ENCODE peak calls at places on chromosomes 13 and 19, in eight cellular contexts. One of them, this sample, is unnamed.

GRCh38 chr19:45615795-45616708 is 14.0 kb upstream of the GPR4 start:
- DNase-seq in cardiac fibroblast: peak; percentile 90
- DNase-seq in HFFc6: peak; percentile 76
- DNase-seq in RWPE1: peak; percentile 94
- DNase-seq in epithelial cell of proximal tubule: no peak
- DNase-seq in choroid plexus epithelial cell: peak; percentile 95
- DNase-seq in IMR-90: peak; percentile 80
- DNase-seq in body of pancreas: peak; percentile 96
- DNase-seq in this sample: no peak

GRCh38 chr19:47511681-47512080 is 3.2 kb downstream of the NAPA start:
- DNase-seq in cardiac fibroblast: peak; percentile 52
- DNase-seq in HFFc6: peak; percentile 12
- DNase-seq in RWPE1: no peak
- DNase-seq in epithelial cell of proximal tubule: no peak
- DNase-seq in choroid plexus epithelial cell: peak; percentile 61
- DNase-seq in IMR-90: peak; percentile 61
- DNase-seq in body of pancreas: peak; percentile 36
- DNase-seq in this sample: no peak

GRCh38 chr19:50417138-50417849 is 1.4 kb upstream of the SPIB start:
- DNase-seq in cardiac fibroblast: no peak
- DNase-seq in HFFc6: no peak
- DNase-seq in RWPE1: no peak
- DNase-seq in epithelial cell of proximal tubule: no peak
- DNase-seq in choroid plexus epithelial cell: no peak
- DNase-seq in IMR-90: no peak
- DNase-seq in body of pancreas: peak; percentile 74
- DNase-seq in this sample: no peak

GRCh38 chr13:32021785-32022184 is 9.8 kb upstream of the FRY start:
- DNase-seq in cardiac fibroblast: no peak
- DNase-seq in HFFc6: no peak
- DNase-seq in RWPE1: no peak
- DNase-seq in epithelial cell of proximal tubule: no peak
- DNase-seq in choroid plexus epithelial cell: no peak
- DNase-seq in IMR-90: no peak
- DNase-seq in body of pancreas: no peak
- DNase-seq in this sample: no peak

GRCh38 chr13:100392709-100393630 is 195.6 kb downstream of the GGACT start:
- DNase-seq in cardiac fibroblast: peak; percentile 99
- DNase-seq in HFFc6: peak; percentile 98
- DNase-seq in RWPE1: peak; percentile 90
- DNase-seq in epithelial cell of proximal tubule: peak; percentile 97
- DNase-seq in choroid plexus epithelial cell: peak; percentile 100
- DNase-seq in IMR-90: peak; percentile 100
- DNase-seq in body of pancreas: peak; percentile 81
- DNase-seq in this sample: peak; percentile 98

GRCh38 chr19:38210458-38210987 is 13.5 kb downstream of the DPF1 start:
- DNase-seq in cardiac fibroblast: no peak
- DNase-seq in HFFc6: no peak
- DNase-seq in RWPE1: no peak
- DNase-seq in epithelial cell of proximal tubule: no peak
- DNase-seq in choroid plexus epithelial cell: peak; percentile 23
- DNase-seq in IMR-90: peak; percentile 28
- DNase-seq in body of pancreas: peak; percentile 37
- DNase-seq in this sample: no peak

GRCh38 chr13:38900188-38900587 is 90.4 kb downstream of the STOML3 start:
- DNase-seq in cardiac fibroblast: no peak
- DNase-seq in HFFc6: no peak
- DNase-seq in RWPE1: no peak
- DNase-seq in epithelial cell of proximal tubule: no peak
- DNase-seq in choroid plexus epithelial cell: peak; percentile 13
- DNase-seq in IMR-90: no peak
- DNase-seq in body of pancreas: no peak
- DNase-seq in this sample: no peak

GRCh38 chr19:18762125-18763023 is 28.7 kb downstream of the COMP start:
- DNase-seq in cardiac fibroblast: peak; percentile 18
- DNase-seq in HFFc6: no peak
- DNase-seq in RWPE1: peak; percentile 90
- DNase-seq in epithelial cell of proximal tubule: no peak
- DNase-seq in choroid plexus epithelial cell: peak; percentile 57
- DNase-seq in IMR-90: no peak
- DNase-seq in body of pancreas: peak; percentile 98
- DNase-seq in this sample: no peak

GRCh38 chr19:46859637-46860124 is 1.1 kb upstream of the ARHGAP35 start:
- DNase-seq in cardiac fibroblast: peak; percentile 91
- DNase-seq in HFFc6: peak; percentile 70
- DNase-seq in RWPE1: no peak
- DNase-seq in epithelial cell of proximal tubule: no peak
- DNase-seq in choroid plexus epithelial cell: peak; percentile 87
- DNase-seq in IMR-90: peak; percentile 55
- DNase-seq in body of pancreas: peak; percentile 69
- DNase-seq in this sample: no peak

GRCh38 chr13:88544836-88545235 is 873.7 kb downstream of the SLITRK5 start:
- DNase-seq in cardiac fibroblast: no peak
- DNase-seq in HFFc6: no peak
- DNase-seq in RWPE1: no peak
- DNase-seq in epithelial cell of proximal tubule: no peak
- DNase-seq in choroid plexus epithelial cell: no peak
- DNase-seq in IMR-90: no peak
- DNase-seq in body of pancreas: no peak
- DNase-seq in this sample: no peak

DNA sequence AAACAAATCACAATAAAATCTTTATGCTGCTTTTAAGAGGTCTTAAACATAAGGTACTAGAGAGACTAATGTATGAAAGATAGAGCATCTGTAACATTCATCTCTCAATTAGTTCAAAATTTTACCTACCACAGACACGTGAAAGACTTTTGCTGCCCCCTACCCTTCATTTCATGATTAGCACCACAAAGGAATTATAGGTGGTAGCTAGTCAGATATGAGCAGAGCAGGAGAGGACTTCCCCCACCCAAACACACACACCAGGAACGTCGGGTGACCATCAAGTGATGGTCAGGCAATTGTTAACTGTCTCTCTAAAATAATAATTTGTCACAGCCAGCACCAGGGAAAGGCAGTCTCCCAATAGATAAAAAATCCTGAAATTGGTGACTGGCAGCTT is 1531.7 kb upstream of the SPRY2 start:
- DNase-seq in cardiac fibroblast: no peak
- DNase-seq in HFFc6: no peak
- DNase-seq in RWPE1: no peak
- DNase-seq in epithelial cell of proximal tubule: no peak
- DNase-seq in choroid plexus epithelial cell: peak; percentile 36
- DNase-seq in IMR-90: no peak
- DNase-seq in body of pancreas: peak; percentile 23
- DNase-seq in this sample: no peak
- TF ChIP-seq CTCF in cardiac fibroblast: no peak
- TF ChIP-seq CTCF in HFFc6: no peak
- TF ChIP-seq CTCF in RWPE1: peak; percentile 15
- TF ChIP-seq CTCF in epithelial cell of proximal tubule: peak; percentile 77
- TF ChIP-seq CTCF in choroid plexus epithelial cell: peak; percentile 44
- TF ChIP-seq CTCF in IMR-90: no peak
- TF ChIP-seq CTCF in body of pancreas: peak; percentile 7
- TF ChIP-seq CTCF in this sample: no peak

DNA sequence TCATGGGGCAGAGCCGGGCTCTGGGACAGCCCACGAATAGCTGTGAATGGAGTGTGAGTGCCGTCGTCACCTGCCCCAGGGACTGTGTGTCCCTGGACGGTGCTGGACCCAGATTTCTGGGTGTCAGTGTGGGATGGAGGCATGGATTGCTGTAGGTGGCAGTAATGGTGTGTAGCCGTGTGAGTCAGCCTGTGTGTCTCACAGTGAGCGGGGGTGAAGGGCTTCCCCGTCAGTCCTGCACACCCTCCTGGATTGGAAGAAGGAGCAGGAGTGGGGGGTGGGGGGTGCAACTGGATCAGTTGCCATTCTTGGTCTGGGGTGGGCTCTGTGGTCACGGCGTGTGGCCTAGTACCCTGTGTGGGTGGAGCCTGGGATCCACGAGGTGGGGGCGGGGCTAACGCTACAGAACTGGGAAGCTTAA is 6.5 kb upstream of the LTBP4 start:
- DNase-seq in cardiac fibroblast: peak; percentile 51
- DNase-seq in HFFc6: peak; percentile 47
- DNase-seq in RWPE1: no peak
- DNase-seq in epithelial cell of proximal tubule: no peak
- DNase-seq in choroid plexus epithelial cell: peak; percentile 39
- DNase-seq in IMR-90: peak; percentile 70
- DNase-seq in body of pancreas: no peak
- DNase-seq in this sample: no peak
- TF ChIP-seq CTCF in cardiac fibroblast: peak; percentile 20
- TF ChIP-seq CTCF in HFFc6: no peak
- TF ChIP-seq CTCF in RWPE1: no peak
- TF ChIP-seq CTCF in epithelial cell of proximal tubule: no peak
- TF ChIP-seq CTCF in choroid plexus epithelial cell: peak; percentile 30
- TF ChIP-seq CTCF in IMR-90: peak; percentile 28
- TF ChIP-seq CTCF in body of pancreas: no peak
- TF ChIP-seq CTCF in this sample: no peak

DNA sequence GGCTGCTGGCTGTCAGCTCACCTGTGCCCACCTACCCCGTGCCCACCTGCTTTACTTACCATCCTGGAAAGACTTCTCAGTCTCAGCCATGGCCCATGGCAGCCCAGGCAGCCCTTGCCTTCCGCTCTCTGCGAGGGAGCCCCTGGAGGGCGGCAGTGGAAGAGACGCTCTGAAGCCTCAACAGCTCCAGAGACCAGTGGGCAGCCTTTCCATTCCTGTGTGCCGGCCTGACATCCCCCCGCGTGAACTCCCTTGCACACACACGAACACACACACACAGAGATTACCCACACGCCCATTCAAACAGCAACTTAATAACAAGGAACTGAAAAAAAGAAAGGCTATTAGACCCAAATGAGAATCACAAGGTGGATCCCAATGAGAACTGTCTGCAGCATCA is 14.2 kb upstream of the RASA3 start:
- DNase-seq in cardiac fibroblast: no peak
- DNase-seq in HFFc6: no peak
- DNase-seq in RWPE1: no peak
- DNase-seq in epithelial cell of proximal tubule: no peak
- DNase-seq in choroid plexus epithelial cell: peak; percentile 26
- DNase-seq in IMR-90: no peak
- DNase-seq in body of pancreas: no peak
- DNase-seq in this sample: no peak
- TF ChIP-seq CTCF in cardiac fibroblast: peak; percentile 30
- TF ChIP-seq CTCF in HFFc6: no peak
- TF ChIP-seq CTCF in RWPE1: no peak
- TF ChIP-seq CTCF in epithelial cell of proximal tubule: no peak
- TF ChIP-seq CTCF in choroid plexus epithelial cell: peak; percentile 58
- TF ChIP-seq CTCF in IMR-90: peak; percentile 7
- TF ChIP-seq CTCF in body of pancreas: no peak
- TF ChIP-seq CTCF in this sample: no peak

GRCh38 chr19:35216833-35217707 is 11.5 kb downstream of the FAM187B start:
- DNase-seq in cardiac fibroblast: no peak
- DNase-seq in HFFc6: no peak
- DNase-seq in RWPE1: no peak
- DNase-seq in epithelial cell of proximal tubule: no peak
- DNase-seq in choroid plexus epithelial cell: no peak
- DNase-seq in IMR-90: no peak
- DNase-seq in body of pancreas: peak; percentile 73
- DNase-seq in this sample: no peak
- TF ChIP-seq CTCF in cardiac fibroblast: no peak
- TF ChIP-seq CTCF in HFFc6: no peak
- TF ChIP-seq CTCF in RWPE1: no peak
- TF ChIP-seq CTCF in epithelial cell of proximal tubule: peak; percentile 10
- TF ChIP-seq CTCF in choroid plexus epithelial cell: no peak
- TF ChIP-seq CTCF in IMR-90: no peak
- TF ChIP-seq CTCF in body of pancreas: no peak
- TF ChIP-seq CTCF in this sample: no peak

GRCh38 chr19:12945479-12946091 is at the start of gene RAD23A:
- DNase-seq in cardiac fibroblast: peak; percentile 99
- DNase-seq in HFFc6: peak; percentile 97
- DNase-seq in RWPE1: peak; percentile 96
- DNase-seq in epithelial cell of proximal tubule: peak; percentile 64
- DNase-seq in choroid plexus epithelial cell: peak; percentile 99
- DNase-seq in IMR-90: peak; percentile 98
- DNase-seq in body of pancreas: peak; percentile 98
- DNase-seq in this sample: peak; percentile 95
- TF ChIP-seq CTCF in cardiac fibroblast: no peak
- TF ChIP-seq CTCF in HFFc6: no peak
- TF ChIP-seq CTCF in RWPE1: no peak
- TF ChIP-seq CTCF in epithelial cell of proximal tubule: no peak
- TF ChIP-seq CTCF in choroid plexus epithelial cell: no peak
- TF ChIP-seq CTCF in IMR-90: no peak
- TF ChIP-seq CTCF in body of pancreas: no peak
- TF ChIP-seq CTCF in this sample: no peak

GRCh38 chr19:5037936-5038335 is 69.0 kb downstream of the KDM4B start:
- DNase-seq in cardiac fibroblast: no peak
- DNase-seq in HFFc6: no peak
- DNase-seq in RWPE1: no peak
- DNase-seq in epithelial cell of proximal tubule: no peak
- DNase-seq in choroid plexus epithelial cell: no peak
- DNase-seq in IMR-90: no peak
- DNase-seq in body of pancreas: no peak
- DNase-seq in this sample: no peak

GRCh38 chr19:5040544-5041167 is 71.7 kb downstream of the KDM4B start:
- DNase-seq in cardiac fibroblast: no peak
- DNase-seq in HFFc6: no peak
- DNase-seq in RWPE1: no peak
- DNase-seq in epithelial cell of proximal tubule: no peak
- DNase-seq in choroid plexus epithelial cell: no peak
- DNase-seq in IMR-90: no peak
- DNase-seq in body of pancreas: no peak
- DNase-seq in this sample: no peak

GRCh38 chr19:5039642-5040543 is 71.0 kb downstream of the KDM4B start:
- DNase-seq in cardiac fibroblast: no peak
- DNase-seq in HFFc6: no peak
- DNase-seq in RWPE1: no peak
- DNase-seq in epithelial cell of proximal tubule: no peak
- DNase-seq in choroid plexus epithelial cell: no peak
- DNase-seq in IMR-90: no peak
- DNase-seq in body of pancreas: no peak
- DNase-seq in this sample: no peak

GRCh38 chr19:5036733-5037681 is 68.1 kb downstream of the KDM4B start:
- DNase-seq in cardiac fibroblast: peak; percentile 51
- DNase-seq in HFFc6: peak; percentile 88
- DNase-seq in RWPE1: no peak
- DNase-seq in epithelial cell of proximal tubule: no peak
- DNase-seq in choroid plexus epithelial cell: peak; percentile 72
- DNase-seq in IMR-90: peak; percentile 72
- DNase-seq in body of pancreas: no peak
- DNase-seq in this sample: no peak

DNA sequence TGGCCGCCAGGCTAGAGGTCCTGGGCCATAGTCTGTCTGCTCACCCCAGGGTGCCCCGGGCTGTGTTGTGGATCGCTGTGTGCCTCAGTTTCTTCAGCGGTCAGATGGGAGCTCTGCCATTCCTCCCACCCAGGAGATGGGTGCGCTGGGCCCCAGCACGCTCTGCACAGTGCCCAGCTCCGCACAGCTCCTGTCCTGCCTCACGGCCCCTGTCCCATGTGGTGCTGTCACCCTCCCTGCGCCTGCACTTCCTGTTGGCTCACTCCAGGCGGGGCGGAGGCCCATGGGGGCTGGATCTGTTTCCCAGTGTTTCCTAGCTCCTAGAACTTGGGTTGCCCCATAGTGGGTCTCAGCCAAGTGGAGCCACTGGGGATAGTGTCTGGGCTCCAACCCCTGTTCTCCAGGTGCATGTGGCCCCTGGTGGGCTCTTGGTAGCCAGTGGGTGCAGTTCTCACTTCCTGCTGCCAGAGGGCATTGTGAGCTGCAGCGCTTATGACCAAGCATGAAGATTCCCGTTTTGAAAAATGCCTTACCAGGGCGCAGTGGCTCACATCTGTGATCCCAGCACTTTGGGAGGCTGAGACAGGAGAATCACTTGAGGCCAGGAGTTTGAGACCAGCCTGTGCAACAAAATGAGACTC is 69.8 kb downstream of the KDM4B start:
- DNase-seq in cardiac fibroblast: peak; percentile 38
- DNase-seq in HFFc6: no peak
- DNase-seq in RWPE1: no peak
- DNase-seq in epithelial cell of proximal tubule: no peak
- DNase-seq in choroid plexus epithelial cell: peak; percentile 55
- DNase-seq in IMR-90: peak; percentile 24
- DNase-seq in body of pancreas: no peak
- DNase-seq in this sample: no peak
- TF ChIP-seq CTCF in cardiac fibroblast: peak; percentile 63
- TF ChIP-seq CTCF in HFFc6: peak; percentile 75
- TF ChIP-seq CTCF in RWPE1: peak; percentile 46
- TF ChIP-seq CTCF in epithelial cell of proximal tubule: peak; percentile 55
- TF ChIP-seq CTCF in choroid plexus epithelial cell: peak; percentile 71
- TF ChIP-seq CTCF in IMR-90: peak; percentile 42
- TF ChIP-seq CTCF in body of pancreas: no peak
- TF ChIP-seq CTCF in this sample: peak; percentile 48

This sample was measured in AG09319.